ENCODE peak calls at places on chromosomes 16 and 17, in nine cellular contexts. D, J, U, X, Q, F, H, Y and P are unnamed samples.

GRCh38 chr16:67529639-67530012 is 997 bp downstream of the RIPOR1 start:
- DNase-seq in D (no peak), J (no peak), U (peak; percentile 25), X (no peak), Q (peak; percentile 36), F (no peak), H (peak; percentile 31), Y (no peak), P (no peak)

GRCh38 chr17:76888661-76889060 is 20.5 kb downstream of the MGAT5B start:
- DNase-seq in D (no peak), J (no peak), U (no peak), X (no peak), Q (no peak), F (no peak), H (no peak), Y (no peak), P (no peak)

GRCh38 chr17:44065668-44066203 is 735 bp downstream of the LSM12 start:
- DNase-seq in D (no peak), J (no peak), U (peak; percentile 14), X (peak; percentile 32), Q (no peak), F (peak; percentile 25), H (no peak), Y (no peak), P (peak; percentile 16)

GRCh38 chr16:49592507-49593422 is 219.2 kb downstream of the C16orf78 start:
- DNase-seq in D (no peak), J (no peak), U (peak; percentile 41), X (peak; percentile 76), Q (peak; percentile 32), F (no peak), H (peak; percentile 38), Y (peak; percentile 30), P (peak; percentile 14)

GRCh38 chr17:4043862-4044261 is 79.6 kb upstream of the ATP2A3 start:
- DNase-seq in D (no peak), J (no peak), U (no peak), X (peak; percentile 82), Q (no peak), F (no peak), H (no peak), Y (peak; percentile 64), P (no peak)

GRCh38 chr17:80826955-80827645 is 164.5 kb upstream of the CHMP6 start:
- DNase-seq in D (no peak), J (peak; percentile 97), U (peak; percentile 98), X (no peak), Q (peak; percentile 99), F (no peak), H (peak; percentile 98), Y (no peak), P (peak; percentile 98)

GRCh38 chr17:71666047-71666446 is 454.8 kb upstream of the SOX9 start:
- DNase-seq in D (no peak), J (no peak), U (no peak), X (no peak), Q (no peak), F (no peak), H (no peak), Y (no peak), P (no peak)

GRCh38 chr17:18958611-18959010 is 6.6 kb downstream of the SLC5A10 start:
- DNase-seq in D (no peak), J (no peak), U (no peak), X (no peak), Q (no peak), F (no peak), H (no peak), Y (no peak), P (no peak)

GRCh38 chr17:82753516-82753915 is 1.7 kb downstream of the TBCD start:
- DNase-seq in D (no peak), J (no peak), U (no peak), X (no peak), Q (no peak), F (peak; percentile 35), H (no peak), Y (no peak), P (no peak)

GRCh38 chr16:58515871-58516767 is 802 bp downstream of the SETD6 start:
- DNase-seq in D (no peak), J (no peak), U (no peak), X (peak; percentile 67), Q (no peak), F (peak; percentile 61), H (peak; percentile 6), Y (peak; percentile 70), P (no peak)

GRCh38 chr17:28725166-28725659 is 820 bp downstream of the TLCD1 start:
- DNase-seq in D (no peak), J (peak; percentile 47), U (peak; percentile 48), X (peak; percentile 78), Q (peak; percentile 76), F (no peak), H (peak; percentile 63), Y (no peak), P (peak; percentile 57)

GRCh38 chr17:27323538-27324212 is 29.8 kb downstream of the WSB1 start:
- DNase-seq in D (peak; percentile 47), J (peak; percentile 17), U (peak; percentile 91), X (no peak), Q (peak; percentile 78), F (peak; percentile 86), H (peak; percentile 89), Y (peak; percentile 67), P (no peak)

GRCh38 chr16:56931253-56931768 is 631 bp upstream of the HERPUD1 start:
- DNase-seq in D (no peak), J (no peak), U (no peak), X (peak; percentile 79), Q (peak; percentile 16), F (no peak), H (no peak), Y (peak; percentile 46), P (no peak)

GRCh38 chr16:86515780-86516617 is 5.7 kb downstream of the FOXF1 start:
- DNase-seq in D (no peak), J (no peak), U (peak; percentile 49), X (no peak), Q (peak; percentile 37), F (no peak), H (peak; percentile 49), Y (no peak), P (peak; percentile 46)

GRCh38 chr17:48791128-48792032 is 25.6 kb downstream of the TTLL6 start:
- DNase-seq in D (peak; percentile 90), J (peak; percentile 73), U (peak; percentile 86), X (peak; percentile 78), Q (peak; percentile 80), F (peak; percentile 62), H (peak; percentile 88), Y (peak; percentile 89), P (peak; percentile 82)

GRCh38 chr17:65698381-65699061 is 137.1 kb upstream of the AXIN2 start:
- DNase-seq in D (no peak), J (peak; percentile 82), U (peak; percentile 82), X (no peak), Q (peak; percentile 37), F (no peak), H (peak; percentile 93), Y (no peak), P (peak; percentile 85)

GRCh38 chr17:48608921-48609505 is 1.8 kb downstream of the HOXB7 start:
- DNase-seq in D (no peak), J (no peak), U (no peak), X (no peak), Q (no peak), F (no peak), H (no peak), Y (no peak), P (peak; percentile 54)

GRCh38 chr17:70577456-70577855 is 408.1 kb downstream of the KCNJ2 start:
- DNase-seq in D (no peak), J (no peak), U (no peak), X (no peak), Q (no peak), F (no peak), H (no peak), Y (no peak), P (no peak)

GRCh38 chr17:20922128-20922670 is 120.6 kb downstream of the USP22 start:
- DNase-seq in D (no peak), J (peak; percentile 23), U (peak; percentile 55), X (no peak), Q (peak; percentile 72), F (no peak), H (peak; percentile 55), Y (no peak), P (peak; percentile 58)

DNA sequence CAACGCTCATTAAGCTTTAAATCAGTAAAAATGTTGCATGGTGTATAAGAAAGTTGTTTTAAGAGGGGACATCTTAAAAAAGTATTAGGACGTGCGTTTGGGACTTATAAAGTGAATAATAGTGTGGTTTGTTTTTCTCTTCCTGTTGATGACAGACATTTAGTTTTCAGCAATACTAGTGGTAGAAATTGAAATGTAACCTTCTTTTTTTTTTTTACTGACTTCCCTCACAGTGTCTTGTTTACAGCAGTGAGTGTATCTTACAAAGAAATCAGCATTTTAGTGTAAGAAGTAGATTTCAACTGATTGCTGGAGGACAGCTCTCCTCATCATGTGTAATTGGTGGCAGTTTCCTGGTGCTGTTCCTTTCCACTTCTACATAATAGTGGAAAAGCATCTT is 39.6 kb downstream of the CYLD start:
- DNase-seq in D (no peak), J (no peak), U (no peak), X (no peak), Q (no peak), F (no peak), H (no peak), Y (no peak), P (no peak)
- H3K4me3 ChIP-seq in D (no peak overlapping the region), J (no peak overlapping the region), U (no peak overlapping the region), X (no peak overlapping the region), Q (no peak overlapping the region), F (no peak overlapping the region), H (no peak overlapping the region), Y (no peak overlapping the region), P (no peak overlapping the region)

GRCh38 chr16:734981-735881 is 5.6 kb downstream of the CIAO3 start:
- DNase-seq in D (no peak), J (no peak), U (no peak), X (no peak), Q (no peak), F (no peak), H (no peak), Y (no peak), P (no peak)
- TF ChIP-seq CTCF in D (no peak), J (no peak), U (no peak), X (no peak), Q (no peak), F (no peak), H (no peak), Y (no peak), P (no peak)

DNA sequence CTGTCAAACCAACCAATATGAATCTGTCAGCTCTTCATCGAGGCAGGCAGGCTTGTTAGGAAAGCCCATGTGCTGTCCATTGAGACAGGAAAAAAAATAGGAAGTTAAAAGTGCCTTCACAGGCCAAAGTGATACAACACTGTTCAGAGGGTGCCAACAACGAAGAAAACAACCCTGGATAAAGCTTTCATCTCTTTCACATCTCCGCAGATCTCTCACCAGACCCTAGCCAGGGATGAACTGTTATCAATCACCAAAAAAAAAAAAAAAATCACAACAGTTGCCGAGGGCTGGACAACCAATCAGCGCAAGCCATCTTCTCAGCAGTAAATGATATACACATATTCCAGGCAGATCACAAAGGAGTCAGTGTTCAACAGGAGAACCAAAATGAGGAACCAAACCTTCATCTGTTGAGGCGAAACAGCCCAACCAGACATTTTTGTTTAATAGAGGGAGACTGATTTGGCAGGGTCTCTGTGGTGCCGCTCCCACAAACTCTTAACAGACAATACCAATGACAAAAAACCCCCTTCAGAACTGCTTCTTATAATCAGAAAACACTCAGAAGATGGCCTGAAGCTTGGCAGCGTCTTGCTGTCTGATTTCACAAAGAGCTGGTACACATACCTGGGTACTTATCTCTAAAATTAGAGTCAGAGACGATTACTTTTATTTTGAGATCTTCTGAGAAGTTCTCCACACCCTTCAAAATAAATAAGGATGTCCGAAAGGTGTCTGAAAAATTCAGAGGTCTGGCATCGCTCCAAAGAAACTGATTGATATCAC is 1.9 kb downstream of the MAP3K14 start:
- DNase-seq in D (no peak), J (no peak), U (no peak), X (peak; percentile 75), Q (no peak), F (no peak), H (no peak), Y (no peak), P (no peak)
- H3K4me3 ChIP-seq in D (peak overlapping the region; percentile 79), J (peak overlapping the region; percentile 96), U (peak overlapping the region; percentile 84), X (peak overlapping the region; percentile 66), Q (peak overlapping the region; percentile 91), F (peak overlapping the region; percentile 80), H (no peak overlapping the region), Y (peak overlapping the region; percentile 74), P (peak overlapping the region; percentile 98)

GRCh38 chr16:82627811-82628339 is 1.1 kb downstream of the CDH13 start:
- DNase-seq in D (no peak), J (no peak), U (peak; percentile 30), X (no peak), Q (no peak), F (no peak), H (peak; percentile 47), Y (peak; percentile 50), P (peak; percentile 51)
- TF ChIP-seq CTCF in D (no peak), J (peak; percentile 12), U (no peak), X (no peak), Q (no peak), F (no peak), H (no peak), Y (no peak), P (no peak)